ENCODE peak calls at places on chromosomes 4 and X, in six cellular contexts. J is stimulated activated CD8-positive, alpha-beta memory T cell treated with anti-CD3 and anti-CD28 coated beads, Interleukin-15, amount 100 ng/mL, for 4 hours; N is G401; I is HTR-8/SVneo; K is endothelial cell of umbilical vein; U is activated CD8-positive, alpha-beta memory T cell treated with anti-CD3 and anti-CD28 coated beads for 24 hours. P is an unnamed sample.

GRCh38 chr4:82579932-82580331 is 18.1 kb upstream of the TMEM150C start:
- DNase-seq in N (no peak), K (no peak), U (no peak), J (no peak), I (no peak), P (no peak)

GRCh38 chrX:65687367-65687766 is 19.9 kb downstream of the MSN start:
- DNase-seq in K (no peak), J (no peak), U (no peak), I (no peak), N (no peak), P (no peak)

GRCh38 chr4:38366451-38366850 is 297.5 kb upstream of the KLF3 start:
- DNase-seq in U (no peak), J (no peak), N (no peak), K (no peak), I (no peak), P (no peak)

GRCh38 chr4:56613101-56613862 is 67.8 kb downstream of the HOPX start:
- DNase-seq in J (no peak), I (peak), N (no peak), U (no peak), K (peak), P (no peak)

GRCh38 chrX:121121021-121121420 is 73.6 kb downstream of the GLUD2 start:
- DNase-seq in I (no peak), U (no peak), J (no peak), K (no peak), N (no peak), P (no peak)

GRCh38 chrX:23332101-23332887 is 2.4 kb upstream of the PTCHD1 start:
- DNase-seq in J (no peak), I (no peak), K (no peak), N (peak), U (no peak), P (no peak)

GRCh38 chr4:4761128-4761991 is 98.1 kb upstream of the MSX1 start:
- DNase-seq in J (no peak), K (no peak), N (peak), I (no peak), U (no peak), P (no peak)

GRCh38 chr4:4443821-4444220 is 56.9 kb downstream of the NSG1 start:
- DNase-seq in U (no peak), K (peak), N (no peak), I (peak), J (no peak), P (no peak)

GRCh38 chr4:159428975-159429692 is 326.3 kb downstream of the RAPGEF2 start:
- DNase-seq in K (peak), J (no peak), U (no peak), N (peak), I (no peak), P (no peak)

GRCh38 chr4:138555107-138555506 is 313.0 kb upstream of the SLC7A11 start:
- DNase-seq in I (no peak), N (no peak), U (no peak), K (no peak), J (no peak), P (no peak)

GRCh38 chrX:48909703-48910102 is 1.7 kb downstream of the SLC35A2 start:
- DNase-seq in U (no peak), J (no peak), N (no peak), I (no peak), K (no peak), P (no peak)

GRCh38 chr4:80216100-80216761 is 18.9 kb downstream of the PRDM8 start:
- DNase-seq in K (no peak), U (no peak), N (no peak), J (no peak), I (no peak), P (no peak)

GRCh38 chrX:50988649-50989048 is 78.1 kb downstream of the BMP15 start:
- DNase-seq in K (peak), I (no peak), J (no peak), U (no peak), N (peak), P (no peak)

GRCh38 chr4:37879365-37879764 is 11.5 kb upstream of the TBC1D1 start:
- DNase-seq in K (no peak), N (no peak), U (no peak), J (no peak), I (no peak), P (no peak)